ENCODE peak calls at places on chromosomes 13 and 19, in seven cellular contexts. One of them, this sample, is unnamed.

GRCh38 chr13:98927954-98928927 is 49.6 kb downstream of the DOCK9 start:
- DNase-seq in tibial nerve: peak; percentile 73
- DNase-seq in endothelial cell of umbilical vein: peak; percentile 79
- DNase-seq in tibial artery: no peak
- DNase-seq in uterus: peak; percentile 46
- DNase-seq in heart right ventricle: no peak
- DNase-seq in pancreas: no peak
- DNase-seq in this sample: no peak

GRCh38 chr13:73189365-73189764 is 130.6 kb downstream of the KLF5 start:
- DNase-seq in pancreas: no peak
- DNase-seq in tibial artery: no peak
- DNase-seq in uterus: no peak
- DNase-seq in tibial nerve: no peak
- DNase-seq in heart right ventricle: no peak
- DNase-seq in endothelial cell of umbilical vein: no peak
- DNase-seq in this sample: peak; percentile 62

GRCh38 chr19:11856568-11857264 is 8.2 kb downstream of the ZNF439 start:
- DNase-seq in tibial nerve: no peak
- DNase-seq in heart right ventricle: no peak
- DNase-seq in endothelial cell of umbilical vein: no peak
- DNase-seq in uterus: no peak
- DNase-seq in tibial artery: no peak
- DNase-seq in pancreas: no peak
- DNase-seq in this sample: peak; percentile 59

GRCh38 chr13:40031031-40031430 is 375.6 kb downstream of the COG6 start:
- DNase-seq in pancreas: no peak
- DNase-seq in endothelial cell of umbilical vein: peak; percentile 84
- DNase-seq in heart right ventricle: no peak
- DNase-seq in tibial artery: no peak
- DNase-seq in uterus: no peak
- DNase-seq in tibial nerve: no peak
- DNase-seq in this sample: peak; percentile 38

GRCh38 chr19:47619763-47620162 is 10.8 kb downstream of the BICRA start:
- DNase-seq in tibial artery: no peak
- DNase-seq in pancreas: no peak
- DNase-seq in tibial nerve: no peak
- DNase-seq in heart right ventricle: no peak
- DNase-seq in uterus: no peak
- DNase-seq in endothelial cell of umbilical vein: no peak
- DNase-seq in this sample: no peak

GRCh38 chr19:55251296-55252081 is 7.3 kb downstream of the PPP6R1 start:
- DNase-seq in tibial artery: no peak
- DNase-seq in heart right ventricle: no peak
- DNase-seq in uterus: no peak
- DNase-seq in pancreas: no peak
- DNase-seq in tibial nerve: no peak
- DNase-seq in endothelial cell of umbilical vein: peak; percentile 20
- DNase-seq in this sample: peak; percentile 41

GRCh38 chr13:95643814-95644598 is 500 bp downstream of the DZIP1 start:
- DNase-seq in pancreas: peak; percentile 38
- DNase-seq in uterus: peak; percentile 32
- DNase-seq in tibial artery: no peak
- DNase-seq in endothelial cell of umbilical vein: peak; percentile 67
- DNase-seq in heart right ventricle: peak; percentile 24
- DNase-seq in tibial nerve: no peak
- DNase-seq in this sample: no peak

GRCh38 chr13:52884429-52884828 is 36.0 kb upstream of the PCDH8 start:
- DNase-seq in endothelial cell of umbilical vein: no peak
- DNase-seq in heart right ventricle: no peak
- DNase-seq in tibial artery: no peak
- DNase-seq in pancreas: no peak
- DNase-seq in tibial nerve: no peak
- DNase-seq in uterus: no peak
- DNase-seq in this sample: no peak

GRCh38 chr13:114097893-114098688 is 34.3 kb downstream of the RASA3 start:
- DNase-seq in endothelial cell of umbilical vein: no peak
- DNase-seq in tibial artery: peak; percentile 63
- DNase-seq in heart right ventricle: peak; percentile 8
- DNase-seq in tibial nerve: no peak
- DNase-seq in uterus: peak; percentile 14
- DNase-seq in pancreas: peak; percentile 23
- DNase-seq in this sample: no peak

GRCh38 chr19:10086904-10087256 is 763 bp downstream of the SHFL start:
- DNase-seq in heart right ventricle: no peak
- DNase-seq in pancreas: peak; percentile 52
- DNase-seq in endothelial cell of umbilical vein: no peak
- DNase-seq in tibial artery: no peak
- DNase-seq in uterus: peak; percentile 50
- DNase-seq in tibial nerve: no peak
- DNase-seq in this sample: no peak

GRCh38 chr19:19642506-19643157 is 825 bp downstream of the GMIP start:
- DNase-seq in tibial artery: no peak
- DNase-seq in endothelial cell of umbilical vein: peak; percentile 16
- DNase-seq in tibial nerve: no peak
- DNase-seq in uterus: no peak
- DNase-seq in pancreas: no peak
- DNase-seq in heart right ventricle: no peak
- DNase-seq in this sample: no peak

GRCh38 chr13:110638814-110639806 is 23.8 kb downstream of the NAXD start:
- DNase-seq in heart right ventricle: no peak
- DNase-seq in pancreas: no peak
- DNase-seq in tibial artery: no peak
- DNase-seq in uterus: no peak
- DNase-seq in tibial nerve: no peak
- DNase-seq in endothelial cell of umbilical vein: no peak
- DNase-seq in this sample: no peak

GRCh38 chr19:2982983-2983350 is 5.6 kb downstream of the TLE6 start:
- DNase-seq in pancreas: peak; percentile 95
- DNase-seq in heart right ventricle: peak; percentile 91
- DNase-seq in tibial nerve: peak; percentile 86
- DNase-seq in tibial artery: peak; percentile 99
- DNase-seq in endothelial cell of umbilical vein: peak; percentile 93
- DNase-seq in uterus: peak; percentile 91
- DNase-seq in this sample: peak; percentile 31

GRCh38 chr13:36673838-36674326 is at the start of gene SERTM1:
- DNase-seq in tibial nerve: no peak
- DNase-seq in pancreas: no peak
- DNase-seq in endothelial cell of umbilical vein: peak; percentile 16
- DNase-seq in heart right ventricle: peak; percentile 49
- DNase-seq in uterus: peak; percentile 74
- DNase-seq in tibial artery: no peak
- DNase-seq in this sample: no peak

GRCh38 chr19:36092566-36092965 is 18.4 kb upstream of the OVOL3 start:
- DNase-seq in pancreas: no peak
- DNase-seq in uterus: no peak
- DNase-seq in heart right ventricle: no peak
- DNase-seq in tibial artery: no peak
- DNase-seq in tibial nerve: no peak
- DNase-seq in endothelial cell of umbilical vein: no peak
- DNase-seq in this sample: no peak

GRCh38 chr13:60397693-60398437 is 845 bp downstream of the TDRD3 start:
- DNase-seq in uterus: peak; percentile 49
- DNase-seq in pancreas: peak; percentile 67
- DNase-seq in endothelial cell of umbilical vein: peak; percentile 65
- DNase-seq in heart right ventricle: peak; percentile 74
- DNase-seq in tibial artery: peak; percentile 76
- DNase-seq in tibial nerve: peak; percentile 50
- DNase-seq in this sample: peak; percentile 33

DNA sequence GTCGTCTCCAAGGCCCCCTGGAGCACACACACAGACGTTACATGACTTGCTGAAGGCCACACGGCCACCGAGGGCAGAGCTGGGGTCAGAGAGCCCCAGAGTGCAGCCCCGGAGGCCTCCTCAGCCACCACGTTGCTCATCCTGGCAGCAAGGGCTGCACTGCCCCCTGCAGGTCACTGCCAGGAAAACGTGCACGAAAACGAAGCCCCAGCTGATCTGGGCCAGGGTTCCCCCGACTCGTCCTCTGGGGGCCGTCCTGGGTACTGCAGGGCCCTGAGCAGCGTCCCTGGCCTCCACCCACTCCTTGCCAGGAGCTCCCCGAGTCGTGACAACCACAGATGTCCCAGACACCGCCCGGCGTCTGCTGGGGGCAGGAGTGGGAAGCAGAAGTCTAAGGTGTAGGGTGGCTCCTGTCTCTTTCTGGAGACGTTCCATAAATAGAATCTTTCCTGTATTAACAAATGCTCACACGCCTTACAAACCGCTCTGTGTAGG is 3.4 kb downstream of the TPGS1 start:
- DNase-seq in tibial artery: no peak
- DNase-seq in tibial nerve: no peak
- DNase-seq in heart right ventricle: peak; percentile 76
- DNase-seq in endothelial cell of umbilical vein: peak; percentile 88
- DNase-seq in uterus: peak; percentile 68
- DNase-seq in pancreas: peak; percentile 78
- DNase-seq in this sample: peak; percentile 59
- H3K4me3 ChIP-seq in tibial artery: no peak overlapping the region
- H3K4me3 ChIP-seq in tibial nerve: no peak overlapping the region
- H3K4me3 ChIP-seq in heart right ventricle: no peak overlapping the region
- H3K4me3 ChIP-seq in endothelial cell of umbilical vein: no peak overlapping the region
- H3K4me3 ChIP-seq in uterus: no peak overlapping the region
- H3K4me3 ChIP-seq in pancreas: no peak overlapping the region
- H3K4me3 ChIP-seq in this sample: no peak overlapping the region

DNA sequence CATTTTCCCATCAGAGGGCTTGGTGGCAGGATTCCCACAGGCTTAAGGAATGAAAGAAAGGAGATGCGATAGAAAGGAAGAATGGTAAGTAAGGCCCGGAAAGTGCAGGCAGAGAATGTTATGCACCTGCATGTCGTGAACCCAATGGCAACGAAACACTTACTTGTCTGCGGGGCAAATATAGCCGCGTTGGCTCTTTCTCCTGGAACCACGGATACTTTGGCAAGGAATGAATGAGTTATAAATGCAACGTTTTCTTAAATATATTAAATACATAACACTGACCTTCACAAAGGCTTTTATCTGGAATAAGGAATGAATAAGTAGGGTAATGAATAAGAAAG is 192.1 kb downstream of the KATNAL1 start:
- DNase-seq in heart right ventricle: no peak
- DNase-seq in uterus: no peak
- DNase-seq in pancreas: no peak
- DNase-seq in tibial nerve: no peak
- DNase-seq in tibial artery: no peak
- DNase-seq in endothelial cell of umbilical vein: no peak
- DNase-seq in this sample: no peak
- TF ChIP-seq CTCF in heart right ventricle: no peak
- TF ChIP-seq CTCF in uterus: no peak
- TF ChIP-seq CTCF in pancreas: no peak
- TF ChIP-seq CTCF in tibial nerve: no peak
- TF ChIP-seq CTCF in tibial artery: no peak
- TF ChIP-seq CTCF in endothelial cell of umbilical vein: no peak
- TF ChIP-seq CTCF in this sample: no peak

GRCh38 chr19:53878786-53879144 is 3.2 kb upstream of the PRKCG start:
- DNase-seq in endothelial cell of umbilical vein: peak; percentile 31
- DNase-seq in heart right ventricle: no peak
- DNase-seq in tibial artery: no peak
- DNase-seq in pancreas: no peak
- DNase-seq in uterus: no peak
- DNase-seq in tibial nerve: no peak
- DNase-seq in this sample: no peak

GRCh38 chr19:53879145-53880037 is 2.6 kb upstream of the PRKCG start:
- DNase-seq in heart right ventricle: peak; percentile 96
- DNase-seq in tibial nerve: peak; percentile 88
- DNase-seq in tibial artery: peak; percentile 96
- DNase-seq in endothelial cell of umbilical vein: peak; percentile 91
- DNase-seq in uterus: peak; percentile 96
- DNase-seq in pancreas: peak; percentile 95
- DNase-seq in this sample: peak; percentile 64

GRCh38 chr19:53882391-53883050 is 524 bp downstream of the PRKCG start:
- DNase-seq in endothelial cell of umbilical vein: no peak
- DNase-seq in tibial artery: no peak
- DNase-seq in tibial nerve: no peak
- DNase-seq in heart right ventricle: no peak
- DNase-seq in pancreas: no peak
- DNase-seq in uterus: no peak
- DNase-seq in this sample: no peak

GRCh38 chr19:53881482-53882390 is at the start of gene PRKCG:
- DNase-seq in tibial nerve: no peak
- DNase-seq in heart right ventricle: peak; percentile 43
- DNase-seq in endothelial cell of umbilical vein: no peak
- DNase-seq in pancreas: peak; percentile 64
- DNase-seq in uterus: no peak
- DNase-seq in tibial artery: no peak
- DNase-seq in this sample: no peak

DNA sequence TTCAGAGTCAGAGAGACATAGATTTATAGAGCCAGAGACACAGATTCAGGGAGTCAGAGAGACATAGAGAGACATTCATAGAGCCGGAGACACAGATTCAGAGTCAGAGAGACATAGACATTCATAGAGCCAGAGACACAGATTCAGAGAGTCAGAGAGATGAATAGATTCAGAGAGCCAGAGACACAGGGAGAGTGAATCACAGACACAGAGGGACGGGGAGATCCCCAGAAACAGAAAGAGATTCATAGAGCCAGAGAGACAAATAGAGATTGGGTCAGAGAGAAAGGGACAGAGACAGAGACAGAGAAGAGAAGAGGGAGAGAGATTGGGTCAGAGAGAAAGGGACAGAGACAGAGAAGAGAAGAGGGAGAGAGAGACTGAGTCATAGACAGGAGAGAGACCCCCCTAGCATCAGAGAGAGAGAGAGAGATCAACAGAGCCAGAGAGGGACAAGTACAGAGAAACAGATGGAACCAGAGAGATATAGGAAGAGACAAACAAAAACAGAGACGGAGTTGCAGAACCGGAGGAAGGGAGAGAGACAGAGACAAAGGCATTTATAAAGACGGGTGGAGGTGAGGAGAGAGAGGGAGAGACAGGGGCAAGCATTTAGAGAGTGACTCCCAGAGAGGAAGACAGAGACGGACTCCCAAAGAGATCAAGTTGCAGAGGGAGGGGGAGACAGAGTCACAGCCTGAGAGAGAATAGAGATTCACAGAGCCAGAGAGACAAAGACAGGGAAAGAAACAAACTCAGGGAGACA is 1.1 kb upstream of the PRKCG start:
- DNase-seq in tibial nerve: no peak
- DNase-seq in pancreas: no peak
- DNase-seq in uterus: no peak
- DNase-seq in heart right ventricle: no peak
- DNase-seq in endothelial cell of umbilical vein: no peak
- DNase-seq in tibial artery: no peak
- DNase-seq in this sample: no peak
- H3K27me3 ChIP-seq in tibial nerve: peaks cover 72% of the 10 kb centered on the region
- H3K27me3 ChIP-seq in pancreas: no peaks in the 10 kb centered on the region
- H3K27me3 ChIP-seq in uterus: peaks cover 25% of the 10 kb centered on the region
- H3K27me3 ChIP-seq in heart right ventricle: peaks cover 15% of the 10 kb centered on the region
- H3K27me3 ChIP-seq in endothelial cell of umbilical vein: peaks cover 44% of the 10 kb centered on the region
- H3K27me3 ChIP-seq in tibial artery: peaks cover 43% of the 10 kb centered on the region
- H3K27me3 ChIP-seq in this sample: peaks cover 29% of the 10 kb centered on the region

DNA sequence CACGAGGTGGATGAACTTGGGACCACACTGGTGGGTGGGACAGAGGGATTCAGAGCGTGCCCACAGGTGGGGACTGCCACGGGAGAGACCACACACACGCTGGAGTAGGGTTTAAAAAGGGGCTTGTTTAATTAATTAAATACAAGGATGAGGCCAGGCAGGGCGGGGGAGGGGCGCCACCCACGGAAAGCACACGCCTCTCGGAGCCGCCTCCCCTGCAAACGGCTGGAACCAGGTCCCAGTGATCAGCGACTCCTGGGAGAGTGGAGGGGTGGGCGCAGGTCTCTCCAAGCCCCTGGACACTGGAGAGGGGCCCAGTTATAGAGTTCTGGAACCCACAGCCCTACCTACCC is 4.0 kb upstream of the REXO1 start:
- DNase-seq in tibial nerve: no peak
- DNase-seq in tibial artery: no peak
- DNase-seq in uterus: no peak
- DNase-seq in pancreas: peak; percentile 39
- DNase-seq in endothelial cell of umbilical vein: no peak
- DNase-seq in heart right ventricle: no peak
- DNase-seq in this sample: no peak
- H3K4me3 ChIP-seq in tibial nerve: no peak overlapping the region
- H3K4me3 ChIP-seq in tibial artery: no peak overlapping the region
- H3K4me3 ChIP-seq in uterus: no peak overlapping the region
- H3K4me3 ChIP-seq in pancreas: no peak overlapping the region
- H3K4me3 ChIP-seq in endothelial cell of umbilical vein: no peak overlapping the region
- H3K4me3 ChIP-seq in heart right ventricle: no peak overlapping the region
- H3K4me3 ChIP-seq in this sample: no peak overlapping the region

This sample was measured in bronchial epithelial cell.